ENCODE peak calls at places on chromosomes 11 and 22, in four cellular contexts. Q, P, F and V are unnamed samples.

GRCh38 chr11:77821349-77821851 is 456 bp downstream of the AAMDC start:
- DNase-seq in Q (peak), P (peak), F (peak), V (peak)

GRCh38 chr11:72072348-72072747 is 8.0 kb downstream of the NUMA1 start:
- DNase-seq in Q (no peak), P (peak), F (no peak), V (no peak)

GRCh38 chr11:6402561-6402981 is 12.3 kb downstream of the SMPD1 start:
- DNase-seq in Q (no peak), P (no peak), F (peak), V (peak)

GRCh38 chr22:28019881-28020861 is 101.1 kb upstream of the PITPNB start:
- DNase-seq in Q (peak), P (peak), F (peak), V (peak)

GRCh38 chr22:31830721-31831070 is 76.9 kb downstream of the DEPDC5 start:
- DNase-seq in Q (no peak), P (no peak), F (no peak), V (no peak)

GRCh38 chr11:61281581-61282250 is 13.4 kb downstream of the VWCE start:
- DNase-seq in Q (peak), P (no peak), F (peak), V (peak)

GRCh38 chr22:19488884-19489843 is 9.4 kb downstream of the CDC45 start:
- DNase-seq in Q (peak), P (no peak), F (no peak), V (no peak)

GRCh38 chr11:93131709-93132108 is 66.1 kb downstream of the SLC36A4 start:
- DNase-seq in Q (no peak), P (peak), F (no peak), V (no peak)

GRCh38 chr11:62370743-62371440 is 33.6 kb downstream of the ASRGL1 start:
- DNase-seq in Q (no peak), P (no peak), F (no peak), V (no peak)
- TF ChIP-seq TAF1 in Q (no peak), P (no peak), F (no peak), V (no peak)

GRCh38 chr11:119795231-119795630 is 66.2 kb upstream of the NECTIN1 start:
- DNase-seq in Q (no peak), P (no peak), F (no peak), V (no peak)
- TF ChIP-seq POLR2AphosphoS5 in Q (no peak), P (no peak), F (no peak), V (no peak)

DNA sequence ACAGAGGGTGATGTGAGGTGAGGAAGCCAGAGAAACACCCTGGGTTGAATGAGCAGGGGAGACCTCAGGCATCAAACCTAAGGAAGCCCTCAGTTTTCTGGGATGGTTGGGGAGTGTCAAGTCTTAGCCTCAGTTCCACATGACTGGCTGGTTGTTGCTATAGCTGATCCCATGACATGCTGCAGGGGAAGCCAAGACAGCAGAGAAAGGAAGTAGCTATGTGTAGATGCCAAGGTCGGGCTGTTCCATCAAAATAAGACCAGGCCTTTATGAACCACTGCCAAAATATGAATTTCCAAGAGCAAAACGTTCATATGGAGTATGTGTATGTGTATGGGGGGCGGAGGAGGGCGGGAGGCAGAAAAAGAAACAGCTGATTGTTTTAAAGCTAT is 11.6 kb downstream of the CD59 start:
- DNase-seq in Q (no peak), P (no peak), F (no peak), V (no peak)
- TF ChIP-seq POLR2A in Q (no peak), P (no peak), F (no peak), V (no peak)

DNA sequence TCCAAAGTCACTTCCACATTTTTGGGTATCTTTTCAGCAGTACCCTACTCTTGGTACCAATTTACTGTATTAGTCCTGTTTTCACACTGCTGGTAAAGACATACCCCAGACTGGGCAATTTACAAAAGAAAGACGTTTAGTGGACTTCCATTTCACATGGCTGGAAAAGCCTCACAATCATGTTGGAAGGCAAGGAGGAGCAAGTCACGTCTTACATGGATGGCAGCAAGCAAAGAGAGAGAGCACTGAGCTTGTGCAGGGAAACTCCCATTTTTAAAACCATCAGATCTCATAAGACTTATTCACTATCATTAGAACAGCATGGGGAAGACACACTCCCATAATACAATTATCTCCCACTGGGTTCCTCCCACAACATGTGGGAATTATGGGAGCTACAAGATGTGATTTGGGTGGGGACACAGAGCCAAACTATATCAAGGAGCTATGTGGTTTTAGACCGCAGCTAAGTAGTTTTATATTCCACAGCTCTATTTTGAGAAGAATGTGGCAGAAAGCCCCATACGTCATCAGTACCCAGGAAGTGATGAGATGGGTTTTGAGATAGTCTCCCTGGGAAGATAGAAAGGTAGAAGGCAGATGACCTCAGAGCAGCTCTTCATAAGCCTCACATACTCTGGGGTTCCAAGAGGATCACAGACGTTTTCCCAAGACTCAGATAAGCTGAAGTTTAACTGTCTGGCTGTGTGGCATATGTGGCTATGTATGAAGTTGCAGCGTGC is 96.3 kb downstream of the APIP start:
- DNase-seq in Q (no peak), P (no peak), F (no peak), V (no peak)
- TF ChIP-seq TAF1 in Q (no peak), P (no peak), F (no peak), V (no peak)

DNA sequence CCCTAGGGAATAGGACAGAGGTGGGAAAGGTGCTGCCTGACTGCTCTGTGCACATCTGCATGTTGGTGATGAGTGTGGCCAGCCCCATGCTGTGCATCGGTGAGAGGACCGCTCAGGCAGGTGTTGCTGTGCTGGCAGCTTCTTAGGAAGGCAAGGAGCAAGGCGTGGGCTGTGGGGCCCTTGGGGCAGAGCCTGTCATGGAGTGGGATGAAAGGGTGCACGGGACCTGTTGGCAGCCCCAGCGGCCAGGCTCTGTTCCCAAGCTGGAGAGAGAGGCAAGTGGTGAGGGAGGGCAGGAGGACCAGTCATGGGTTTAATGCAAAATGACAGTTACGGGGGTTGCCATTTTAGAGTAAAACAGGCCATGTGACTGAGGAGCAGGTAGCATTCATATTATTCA is 78.3 kb downstream of the ZBTB16 start:
- DNase-seq in Q (no peak), P (no peak), F (no peak), V (no peak)
- TF ChIP-seq POLR2AphosphoS5 in Q (no peak), P (no peak), F (no peak), V (no peak)

DNA sequence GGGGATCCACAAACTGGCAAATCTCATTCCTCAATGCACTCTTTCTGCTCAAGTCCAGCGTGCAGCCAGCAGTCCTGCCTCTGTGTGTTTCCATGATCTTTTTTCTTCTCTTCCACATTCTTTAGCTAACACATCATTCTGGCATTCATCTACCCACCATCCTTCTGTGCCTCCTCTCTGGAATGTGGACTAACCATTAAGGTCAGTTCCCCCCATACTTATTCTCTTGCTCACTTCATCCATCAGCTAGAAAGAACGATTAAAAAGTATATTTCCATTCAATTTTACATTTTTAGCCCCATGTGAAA is 7.8 kb downstream of the KIRREL3 start:
- DNase-seq in Q (no peak), P (no peak), F (no peak), V (no peak)
- TF ChIP-seq POLR2A in Q (no peak), P (no peak), F (no peak), V (no peak)